ENCODE peak calls at places on chromosomes 4 and X, in nine cellular contexts. X is GF-D8; A is AG04450; L is DMS 273 treated with DMSO at 0.1 percent for 48 hours; M is fibroblast of the aortic adventitia; Q is NCI-H1092 treated with DMSO at 0.1 percent for 48 hours; G is GM18507; B is stimulated activated CD8-positive, alpha-beta memory T cell treated with anti-CD3 and anti-CD28 coated beads, Interleukin-2, amount 100 ng/mL, for 1 hour; O is NCI-H1436. I is an unnamed sample.

GRCh38 chrX:39665830-39666518 is 431.8 kb downstream of the BCOR start:
- DNase-seq in X (no peak), A (no peak), L (no peak), M (peak), Q (no peak), G (no peak), B (no peak), O (no peak), I (no peak)

GRCh38 chr4:44016582-44017421 is 431.8 kb downstream of the KCTD8 start:
- DNase-seq in X (no peak), A (no peak), L (no peak), M (peak), Q (peak), G (no peak), B (no peak), O (peak), I (peak)

GRCh38 chr4:186900980-186901379 is 177.3 kb upstream of the FAT1 start:
- DNase-seq in X (no peak), A (no peak), L (no peak), M (no peak), Q (no peak), G (no peak), B (no peak), O (no peak), I (no peak)

GRCh38 chr4:75630174-75630931 is at the start of gene CDKL2:
- DNase-seq in X (no peak), A (no peak), L (peak), M (peak), Q (peak), G (peak), B (peak), O (peak), I (peak)

GRCh38 chr4:173370130-173370476 is 651 bp upstream of the SAP30 start:
- DNase-seq in X (peak), A (no peak), L (no peak), M (no peak), Q (no peak), G (no peak), B (peak), O (no peak), I (no peak)

GRCh38 chr4:177974461-177974860 is 532.2 kb upstream of the AGA start:
- DNase-seq in X (no peak), A (no peak), L (no peak), M (no peak), Q (no peak), G (no peak), B (no peak), O (no peak), I (no peak)

GRCh38 chr4:11416071-11416766 is 12.5 kb downstream of the HS3ST1 start:
- DNase-seq in X (no peak), A (no peak), L (no peak), M (no peak), Q (no peak), G (no peak), B (no peak), O (no peak), I (no peak)

GRCh38 chr4:78552398-78553396 is 1.1 kb downstream of the ANXA3 start:
- DNase-seq in X (peak), A (no peak), L (no peak), M (no peak), Q (no peak), G (no peak), B (no peak), O (no peak), I (no peak)

GRCh38 chr4:87973283-87974169 is 2.0 kb upstream of the SPP1 start:
- DNase-seq in X (peak), A (peak), L (peak), M (peak), Q (peak), G (no peak), B (no peak), O (peak), I (peak)

GRCh38 chr4:118352843-118353373 is at the start of gene PRSS12:
- DNase-seq in X (no peak), A (peak), L (no peak), M (peak), Q (peak), G (peak), B (peak), O (peak), I (peak)

GRCh38 chrX:150972450-150972849 is 10.7 kb upstream of the HMGB3 start:
- DNase-seq in X (no peak), A (no peak), L (no peak), M (no peak), Q (no peak), G (no peak), B (no peak), O (no peak), I (no peak)

GRCh38 chrX:100264200-100264599 is 145.9 kb downstream of the PCDH19 start:
- DNase-seq in X (no peak), A (no peak), L (no peak), M (no peak), Q (no peak), G (no peak), B (no peak), O (no peak), I (no peak)

GRCh38 chr4:125085-125820 is 952 bp downstream of the ZNF718 start:
- DNase-seq in X (no peak), A (no peak), L (peak), M (peak), Q (peak), G (no peak), B (no peak), O (peak), I (peak)

GRCh38 chr4:184403384-184403781 is 71.0 kb downstream of the IRF2 start:
- DNase-seq in X (no peak), A (no peak), L (no peak), M (no peak), Q (no peak), G (no peak), B (no peak), O (no peak), I (no peak)

GRCh38 chrX:48667504-48667903 is 16.1 kb upstream of the WAS start:
- DNase-seq in X (peak), A (no peak), L (no peak), M (no peak), Q (no peak), G (no peak), B (no peak), O (no peak), I (no peak)

GRCh38 chrX:13377537-13377936 is 57.7 kb upstream of the ATXN3L start:
- DNase-seq in X (no peak), A (peak), L (peak), M (peak), Q (peak), G (no peak), B (no peak), O (no peak), I (no peak)

GRCh38 chrX:3549442-3549875 is 164.0 kb downstream of the PRKX start:
- DNase-seq in X (no peak), A (no peak), L (peak), M (peak), Q (peak), G (no peak), B (no peak), O (no peak), I (no peak)

GRCh38 chr4:106551724-106552123 is 183.1 kb upstream of the GIMD1 start:
- DNase-seq in X (no peak), A (no peak), L (no peak), M (no peak), Q (no peak), G (no peak), B (no peak), O (no peak), I (no peak)

GRCh38 chr4:127048371-127049085 is 584.2 kb upstream of the INTU start:
- DNase-seq in X (no peak), A (no peak), L (no peak), M (peak), Q (no peak), G (no peak), B (no peak), O (no peak), I (no peak)

GRCh38 chrX:71911023-71911730 is 532 bp downstream of the NHSL2 start:
- DNase-seq in X (no peak), A (no peak), L (no peak), M (no peak), Q (peak), G (no peak), B (no peak), O (no peak), I (no peak)

GRCh38 chr4:173343832-173344397 is 9.8 kb upstream of the HMGB2 start:
- DNase-seq in X (no peak), A (no peak), L (no peak), M (no peak), Q (no peak), G (no peak), B (no peak), O (no peak), I (no peak)

GRCh38 chr4:87382116-87382515 is 8.9 kb downstream of the HSD17B11 start:
- DNase-seq in X (no peak), A (no peak), L (no peak), M (no peak), Q (no peak), G (no peak), B (no peak), O (no peak), I (no peak)

GRCh38 chr4:136680271-136680670 is 852.0 kb downstream of the PCDH18 start:
- DNase-seq in X (no peak), A (no peak), L (no peak), M (no peak), Q (no peak), G (no peak), B (no peak), O (no peak), I (no peak)

GRCh38 chr4:170271723-170272122 is 182.0 kb upstream of the AADAT start:
- DNase-seq in X (no peak), A (no peak), L (no peak), M (no peak), Q (no peak), G (no peak), B (no peak), O (no peak), I (no peak)

GRCh38 chr4:56158483-56158882 is 209.7 kb downstream of the CEP135 start:
- DNase-seq in X (no peak), A (no peak), L (no peak), M (no peak), Q (no peak), G (no peak), B (no peak), O (no peak), I (peak)

GRCh38 chr4:81743731-81744465 is 272.2 kb upstream of the RASGEF1B start:
- DNase-seq in X (no peak), A (no peak), L (peak), M (no peak), Q (no peak), G (no peak), B (no peak), O (no peak), I (no peak)

GRCh38 chrX:141857479-141857878 is 19.4 kb downstream of the MAGEC3 start:
- DNase-seq in X (no peak), A (no peak), L (no peak), M (no peak), Q (no peak), G (no peak), B (no peak), O (no peak), I (no peak)

I was measured in COR-L47.